ENCODE peak calls at places on chromosome 4, in six cellular contexts. R is LNCaP clone FGC; S is NCI-H1694 treated with DMSO at 0.1 percent for 48 hours; T is left colon; K is stimulated activated CD8-positive, alpha-beta memory T cell treated with anti-CD3 and anti-CD28 coated beads, Interleukin-4, amount 100 ng/mL, for 48 hours; P is GM06990. V is an unnamed sample.

GRCh38 chr4:82797048-82797590 is 1.5 kb downstream of the SCD5 start:
- DNase-seq in R (no peak), S (no peak), T (no peak), K (no peak), P (no peak), V (no peak)

GRCh38 chr4:118265312-118266144 is 87.3 kb downstream of the PRSS12 start:
- DNase-seq in R (no peak), S (no peak), T (peak), K (peak), P (no peak), V (no peak)

GRCh38 chr4:147994076-147994475 is 262.2 kb downstream of the ARHGAP10 start:
- DNase-seq in R (no peak), S (no peak), T (no peak), K (no peak), P (no peak), V (no peak)

GRCh38 chr4:41129128-41129754 is 85.1 kb downstream of the APBB2 start:
- DNase-seq in R (peak), S (no peak), T (no peak), K (no peak), P (no peak), V (no peak)

GRCh38 chr4:61204353-61204752 is 4.2 kb downstream of the ADGRL3 start:
- DNase-seq in R (no peak), S (no peak), T (no peak), K (no peak), P (no peak), V (no peak)

GRCh38 chr4:80239480-80239879 is 27.0 kb upstream of the FGF5 start:
- DNase-seq in R (no peak), S (no peak), T (no peak), K (no peak), P (no peak), V (no peak)

GRCh38 chr4:107034091-107034698 is 1.9 kb downstream of the DKK2 start:
- DNase-seq in R (no peak), S (no peak), T (peak), K (peak), P (no peak), V (peak)

GRCh38 chr4:173168396-173169177 is at the start of gene GALNT7:
- DNase-seq in R (peak), S (peak), T (peak), K (peak), P (peak), V (peak)

GRCh38 chr4:183422962-183423653 is 21.3 kb upstream of the CDKN2AIP start:
- DNase-seq in R (no peak), S (no peak), T (peak), K (no peak), P (no peak), V (no peak)

GRCh38 chr4:54660145-54660535 is 2.4 kb downstream of the KIT start:
- DNase-seq in R (no peak), S (no peak), T (no peak), K (no peak), P (no peak), V (no peak)

GRCh38 chr4:10063544-10064300 is 42.4 kb upstream of the SLC2A9 start:
- DNase-seq in R (peak), S (no peak), T (peak), K (no peak), P (no peak), V (no peak)

GRCh38 chr4:40916880-40917279 is 167.1 kb downstream of the NSUN7 start:
- DNase-seq in R (no peak), S (no peak), T (peak), K (peak), P (no peak), V (no peak)

GRCh38 chr4:75306496-75306895 is 207.7 kb downstream of the RCHY1 start:
- DNase-seq in R (peak), S (no peak), T (no peak), K (no peak), P (no peak), V (no peak)

GRCh38 chr4:123599061-123599919 is 202.7 kb downstream of the SPRY1 start:
- DNase-seq in R (no peak), S (no peak), T (no peak), K (no peak), P (no peak), V (no peak)

GRCh38 chr4:22677780-22678179 is 15.0 kb upstream of the GBA3 start:
- DNase-seq in R (no peak), S (no peak), T (no peak), K (no peak), P (no peak), V (no peak)

GRCh38 chr4:106095408-106095807 is 200.1 kb downstream of the NPNT start:
- DNase-seq in R (no peak), S (no peak), T (no peak), K (no peak), P (no peak), V (no peak)

GRCh38 chr4:48296330-48296729 is 26.7 kb upstream of the TEC start:
- DNase-seq in R (no peak), S (no peak), T (no peak), K (no peak), P (no peak), V (no peak)

GRCh38 chr4:13992041-13992440 is 364.5 kb upstream of the BOD1L1 start:
- DNase-seq in R (no peak), S (no peak), T (no peak), K (no peak), P (no peak), V (no peak)

GRCh38 chr4:126269106-126269505 is 954.4 kb downstream of the FAT4 start:
- DNase-seq in R (no peak), S (no peak), T (no peak), K (no peak), P (no peak), V (no peak)

GRCh38 chr4:155566241-155566823 is 100.3 kb upstream of the GUCY1A1 start:
- DNase-seq in R (no peak), S (no peak), T (no peak), K (no peak), P (no peak), V (no peak)

GRCh38 chr4:100421356-100421978 is 96.4 kb downstream of the EMCN start:
- DNase-seq in R (no peak), S (peak), T (no peak), K (no peak), P (no peak), V (peak)

GRCh38 chr4:53015681-53016080 is 153.6 kb downstream of the RASL11B start:
- DNase-seq in R (no peak), S (peak), T (no peak), K (peak), P (no peak), V (peak)

GRCh38 chr4:139295317-139296299 is 5.7 kb upstream of the NAA15 start:
- DNase-seq in R (no peak), S (peak), T (peak), K (peak), P (peak), V (peak)

GRCh38 chr4:112153222-112153791 is 8.1 kb downstream of the FAM241A start:
- DNase-seq in R (no peak), S (no peak), T (no peak), K (peak), P (no peak), V (no peak)

GRCh38 chr4:105306158-105306781 is 159.6 kb downstream of the TET2 start:
- DNase-seq in R (no peak), S (no peak), T (no peak), K (peak), P (peak), V (no peak)

GRCh38 chr4:56434599-56435000 is 815 bp downstream of the PPAT start:
- DNase-seq in R (peak), S (no peak), T (no peak), K (no peak), P (no peak), V (no peak)

GRCh38 chr4:7198440-7199128 is 6.2 kb downstream of the SORCS2 start:
- DNase-seq in R (no peak), S (no peak), T (no peak), K (no peak), P (no peak), V (no peak)

GRCh38 chr4:85092536-85092935 is 126.0 kb upstream of the WDFY3 start:
- DNase-seq in R (no peak), S (no peak), T (no peak), K (no peak), P (no peak), V (no peak)

GRCh38 chr4:124018383-124019317 is 622.1 kb downstream of the SPRY1 start:
- DNase-seq in R (no peak), S (no peak), T (no peak), K (no peak), P (peak), V (peak)

V was measured in SJSA1.